ENCODE peak calls at places on chromosomes 3 and 15, in eight cellular contexts. One of them, this sample, is unnamed.

GRCh38 chr3:39651993-39652739 is 157.2 kb upstream of the MYRIP start:
- DNase-seq in AG10803: no peak
- DNase-seq in heart left ventricle: no peak
- DNase-seq in Calu3: no peak
- DNase-seq in mesothelial cell of epicardium: no peak
- DNase-seq in CD4-positive, alpha-beta T cell: no peak
- DNase-seq in prostate gland: no peak
- DNase-seq in endothelial cell: no peak
- DNase-seq in this sample: no peak

GRCh38 chr3:177185035-177185574 is 12.2 kb downstream of the TBL1XR1 start:
- DNase-seq in AG10803: no peak
- DNase-seq in heart left ventricle: no peak
- DNase-seq in Calu3: no peak
- DNase-seq in mesothelial cell of epicardium: no peak
- DNase-seq in CD4-positive, alpha-beta T cell: no peak
- DNase-seq in prostate gland: no peak
- DNase-seq in endothelial cell: no peak
- DNase-seq in this sample: no peak

GRCh38 chr15:63942486-63943365 is 103.6 kb downstream of the DAPK2 start:
- DNase-seq in AG10803: no peak
- DNase-seq in heart left ventricle: no peak
- DNase-seq in Calu3: no peak
- DNase-seq in mesothelial cell of epicardium: no peak
- DNase-seq in CD4-positive, alpha-beta T cell: no peak
- DNase-seq in prostate gland: no peak
- DNase-seq in endothelial cell: no peak
- DNase-seq in this sample: no peak

GRCh38 chr3:148439254-148439822 is 258.4 kb upstream of the AGTR1 start:
- DNase-seq in AG10803: no peak
- DNase-seq in heart left ventricle: no peak
- DNase-seq in Calu3: no peak
- DNase-seq in mesothelial cell of epicardium: no peak
- DNase-seq in CD4-positive, alpha-beta T cell: no peak
- DNase-seq in prostate gland: no peak
- DNase-seq in endothelial cell: no peak
- DNase-seq in this sample: no peak

GRCh38 chr3:53806182-53807116 is 39.8 kb downstream of the CHDH start:
- DNase-seq in AG10803: peak; percentile 87
- DNase-seq in heart left ventricle: peak; percentile 37
- DNase-seq in Calu3: peak; percentile 14
- DNase-seq in mesothelial cell of epicardium: no peak
- DNase-seq in CD4-positive, alpha-beta T cell: no peak
- DNase-seq in prostate gland: no peak
- DNase-seq in endothelial cell: no peak
- DNase-seq in this sample: no peak

GRCh38 chr3:146241523-146242240 is 9.2 kb downstream of the PLSCR4 start:
- DNase-seq in AG10803: peak; percentile 33
- DNase-seq in heart left ventricle: peak; percentile 34
- DNase-seq in Calu3: no peak
- DNase-seq in mesothelial cell of epicardium: no peak
- DNase-seq in CD4-positive, alpha-beta T cell: no peak
- DNase-seq in prostate gland: no peak
- DNase-seq in endothelial cell: no peak
- DNase-seq in this sample: no peak

GRCh38 chr3:187122261-187122660 is 17.0 kb downstream of the RPL39L start:
- DNase-seq in AG10803: no peak
- DNase-seq in heart left ventricle: no peak
- DNase-seq in Calu3: no peak
- DNase-seq in mesothelial cell of epicardium: no peak
- DNase-seq in CD4-positive, alpha-beta T cell: no peak
- DNase-seq in prostate gland: no peak
- DNase-seq in endothelial cell: no peak
- DNase-seq in this sample: no peak

GRCh38 chr15:90909976-90910375 is 6.9 kb downstream of the MAN2A2 start:
- DNase-seq in AG10803: no peak
- DNase-seq in heart left ventricle: no peak
- DNase-seq in Calu3: no peak
- DNase-seq in mesothelial cell of epicardium: no peak
- DNase-seq in CD4-positive, alpha-beta T cell: no peak
- DNase-seq in prostate gland: no peak
- DNase-seq in endothelial cell: no peak
- DNase-seq in this sample: no peak

GRCh38 chr3:134601539-134602439 is 49.0 kb downstream of the KY start:
- DNase-seq in AG10803: peak; percentile 56
- DNase-seq in heart left ventricle: no peak
- DNase-seq in Calu3: no peak
- DNase-seq in mesothelial cell of epicardium: no peak
- DNase-seq in CD4-positive, alpha-beta T cell: no peak
- DNase-seq in prostate gland: no peak
- DNase-seq in endothelial cell: peak; percentile 71
- DNase-seq in this sample: no peak

GRCh38 chr3:10189557-10190374 is 25.0 kb downstream of the IRAK2 start:
- DNase-seq in AG10803: peak; percentile 79
- DNase-seq in heart left ventricle: peak; percentile 86
- DNase-seq in Calu3: peak; percentile 86
- DNase-seq in mesothelial cell of epicardium: no peak
- DNase-seq in CD4-positive, alpha-beta T cell: peak; percentile 11
- DNase-seq in prostate gland: peak; percentile 94
- DNase-seq in endothelial cell: no peak
- DNase-seq in this sample: peak; percentile 99

GRCh38 chr15:89104172-89104564 is 15.9 kb downstream of the ABHD2 start:
- DNase-seq in AG10803: peak; percentile 43
- DNase-seq in heart left ventricle: no peak
- DNase-seq in Calu3: no peak
- DNase-seq in mesothelial cell of epicardium: no peak
- DNase-seq in CD4-positive, alpha-beta T cell: no peak
- DNase-seq in prostate gland: no peak
- DNase-seq in endothelial cell: no peak
- DNase-seq in this sample: no peak

GRCh38 chr15:39140060-39140604 is 440.7 kb upstream of the THBS1 start:
- DNase-seq in AG10803: peak; percentile 95
- DNase-seq in heart left ventricle: no peak
- DNase-seq in Calu3: no peak
- DNase-seq in mesothelial cell of epicardium: no peak
- DNase-seq in CD4-positive, alpha-beta T cell: no peak
- DNase-seq in prostate gland: no peak
- DNase-seq in endothelial cell: peak; percentile 41
- DNase-seq in this sample: peak; percentile 52

GRCh38 chr3:172323894-172324590 is 124.2 kb downstream of the GHSR start:
- DNase-seq in AG10803: peak; percentile 60
- DNase-seq in heart left ventricle: no peak
- DNase-seq in Calu3: no peak
- DNase-seq in mesothelial cell of epicardium: no peak
- DNase-seq in CD4-positive, alpha-beta T cell: no peak
- DNase-seq in prostate gland: no peak
- DNase-seq in endothelial cell: no peak
- DNase-seq in this sample: peak; percentile 66

GRCh38 chr3:167787440-167787839 is 51.9 kb downstream of the SERPINI1 start:
- DNase-seq in AG10803: no peak
- DNase-seq in heart left ventricle: no peak
- DNase-seq in Calu3: no peak
- DNase-seq in mesothelial cell of epicardium: no peak
- DNase-seq in CD4-positive, alpha-beta T cell: no peak
- DNase-seq in prostate gland: no peak
- DNase-seq in endothelial cell: no peak
- DNase-seq in this sample: no peak

GRCh38 chr3:66378256-66378655 is 122.6 kb downstream of the LRIG1 start:
- DNase-seq in AG10803: no peak
- DNase-seq in heart left ventricle: no peak
- DNase-seq in Calu3: no peak
- DNase-seq in mesothelial cell of epicardium: no peak
- DNase-seq in CD4-positive, alpha-beta T cell: peak; percentile 26
- DNase-seq in prostate gland: no peak
- DNase-seq in endothelial cell: peak; percentile 55
- DNase-seq in this sample: peak; percentile 16

GRCh38 chr15:88397506-88397905 is 69.7 kb downstream of the MRPL46 start:
- DNase-seq in AG10803: no peak
- DNase-seq in heart left ventricle: no peak
- DNase-seq in Calu3: no peak
- DNase-seq in mesothelial cell of epicardium: no peak
- DNase-seq in CD4-positive, alpha-beta T cell: no peak
- DNase-seq in prostate gland: no peak
- DNase-seq in endothelial cell: no peak
- DNase-seq in this sample: no peak

GRCh38 chr15:85168642-85169173 is 187.1 kb downstream of the PDE8A start:
- DNase-seq in AG10803: no peak
- DNase-seq in heart left ventricle: no peak
- DNase-seq in Calu3: peak; percentile 83
- DNase-seq in mesothelial cell of epicardium: no peak
- DNase-seq in CD4-positive, alpha-beta T cell: no peak
- DNase-seq in prostate gland: peak; percentile 60
- DNase-seq in endothelial cell: peak; percentile 38
- DNase-seq in this sample: peak; percentile 51

GRCh38 chr15:34217587-34218225 is 7.1 kb upstream of the EMC4 start:
- DNase-seq in AG10803: peak; percentile 51
- DNase-seq in heart left ventricle: no peak
- DNase-seq in Calu3: no peak
- DNase-seq in mesothelial cell of epicardium: no peak
- DNase-seq in CD4-positive, alpha-beta T cell: no peak
- DNase-seq in prostate gland: no peak
- DNase-seq in endothelial cell: no peak
- DNase-seq in this sample: peak; percentile 44

GRCh38 chr3:63429905-63430304 is 151.8 kb downstream of the SYNPR start:
- DNase-seq in AG10803: no peak
- DNase-seq in heart left ventricle: no peak
- DNase-seq in Calu3: no peak
- DNase-seq in mesothelial cell of epicardium: no peak
- DNase-seq in CD4-positive, alpha-beta T cell: no peak
- DNase-seq in prostate gland: no peak
- DNase-seq in endothelial cell: no peak
- DNase-seq in this sample: peak; percentile 8

GRCh38 chr3:13200951-13201350 is 127.7 kb upstream of the IQSEC1 start:
- DNase-seq in AG10803: no peak
- DNase-seq in heart left ventricle: no peak
- DNase-seq in Calu3: no peak
- DNase-seq in mesothelial cell of epicardium: no peak
- DNase-seq in CD4-positive, alpha-beta T cell: no peak
- DNase-seq in prostate gland: no peak
- DNase-seq in endothelial cell: peak; percentile 34
- DNase-seq in this sample: no peak

GRCh38 chr3:72319202-72320095 is 528.8 kb downstream of the SHQ1 start:
- DNase-seq in AG10803: peak; percentile 52
- DNase-seq in heart left ventricle: no peak
- DNase-seq in Calu3: no peak
- DNase-seq in mesothelial cell of epicardium: no peak
- DNase-seq in CD4-positive, alpha-beta T cell: no peak
- DNase-seq in prostate gland: no peak
- DNase-seq in endothelial cell: no peak
- DNase-seq in this sample: no peak

GRCh38 chr3:57680046-57680445 is 12.8 kb downstream of the DENND6A start:
- DNase-seq in AG10803: no peak
- DNase-seq in heart left ventricle: no peak
- DNase-seq in Calu3: no peak
- DNase-seq in mesothelial cell of epicardium: no peak
- DNase-seq in CD4-positive, alpha-beta T cell: no peak
- DNase-seq in prostate gland: no peak
- DNase-seq in endothelial cell: no peak
- DNase-seq in this sample: no peak

GRCh38 chr3:57683286-57683685 is 9.6 kb downstream of the DENND6A start:
- DNase-seq in AG10803: no peak
- DNase-seq in heart left ventricle: no peak
- DNase-seq in Calu3: no peak
- DNase-seq in mesothelial cell of epicardium: no peak
- DNase-seq in CD4-positive, alpha-beta T cell: no peak
- DNase-seq in prostate gland: no peak
- DNase-seq in endothelial cell: no peak
- DNase-seq in this sample: no peak

GRCh38 chr3:57681691-57682090 is 11.2 kb downstream of the DENND6A start:
- DNase-seq in AG10803: no peak
- DNase-seq in heart left ventricle: no peak
- DNase-seq in Calu3: no peak
- DNase-seq in mesothelial cell of epicardium: no peak
- DNase-seq in CD4-positive, alpha-beta T cell: no peak
- DNase-seq in prostate gland: no peak
- DNase-seq in endothelial cell: no peak
- DNase-seq in this sample: no peak

GRCh38 chr3:57682284-57682683 is 10.6 kb downstream of the DENND6A start:
- DNase-seq in AG10803: peak; percentile 24
- DNase-seq in heart left ventricle: no peak
- DNase-seq in Calu3: no peak
- DNase-seq in mesothelial cell of epicardium: no peak
- DNase-seq in CD4-positive, alpha-beta T cell: no peak
- DNase-seq in prostate gland: no peak
- DNase-seq in endothelial cell: no peak
- DNase-seq in this sample: peak; percentile 9
- TF ChIP-seq CTCF in AG10803: peak; percentile 48
- TF ChIP-seq CTCF in heart left ventricle: no peak
- TF ChIP-seq CTCF in Calu3: no peak
- TF ChIP-seq CTCF in mesothelial cell of epicardium: peak; percentile 61
- TF ChIP-seq CTCF in CD4-positive, alpha-beta T cell: no peak
- TF ChIP-seq CTCF in prostate gland: no peak
- TF ChIP-seq CTCF in endothelial cell: peak; percentile 47
- TF ChIP-seq CTCF in this sample: no peak

GRCh38 chr15:80846416-80846815 is 67.2 kb downstream of the CEMIP start:
- DNase-seq in AG10803: no peak
- DNase-seq in heart left ventricle: no peak
- DNase-seq in Calu3: no peak
- DNase-seq in mesothelial cell of epicardium: no peak
- DNase-seq in CD4-positive, alpha-beta T cell: no peak
- DNase-seq in prostate gland: no peak
- DNase-seq in endothelial cell: no peak
- DNase-seq in this sample: no peak
- TF ChIP-seq CTCF in AG10803: no peak
- TF ChIP-seq CTCF in heart left ventricle: no peak
- TF ChIP-seq CTCF in Calu3: no peak
- TF ChIP-seq CTCF in mesothelial cell of epicardium: no peak
- TF ChIP-seq CTCF in CD4-positive, alpha-beta T cell: no peak
- TF ChIP-seq CTCF in prostate gland: no peak
- TF ChIP-seq CTCF in endothelial cell: no peak
- TF ChIP-seq CTCF in this sample: no peak

DNA sequence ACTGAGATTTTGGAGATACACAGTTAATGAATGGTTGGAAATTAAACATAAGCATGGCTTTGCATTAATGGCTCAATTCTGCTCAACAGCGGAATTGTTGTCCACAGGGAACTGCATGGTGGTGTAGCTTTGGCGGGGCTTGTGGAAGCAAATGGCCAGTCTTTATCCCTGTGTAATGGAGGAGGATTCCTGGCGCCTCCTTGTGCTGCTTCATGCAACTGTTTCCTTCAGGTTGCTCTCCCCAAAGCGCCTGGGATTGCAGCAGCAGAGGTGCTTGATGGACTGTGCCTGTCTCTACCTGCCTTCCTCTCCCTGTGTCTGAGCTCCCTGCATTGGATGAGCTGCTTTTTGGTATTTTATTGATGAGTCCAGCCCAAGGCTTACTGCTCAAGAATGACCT is 72.9 kb upstream of the NDN start:
- DNase-seq in AG10803: no peak
- DNase-seq in heart left ventricle: no peak
- DNase-seq in Calu3: no peak
- DNase-seq in mesothelial cell of epicardium: no peak
- DNase-seq in CD4-positive, alpha-beta T cell: no peak
- DNase-seq in prostate gland: no peak
- DNase-seq in endothelial cell: no peak
- DNase-seq in this sample: no peak
- TF ChIP-seq CTCF in AG10803: no peak
- TF ChIP-seq CTCF in heart left ventricle: no peak
- TF ChIP-seq CTCF in Calu3: no peak
- TF ChIP-seq CTCF in mesothelial cell of epicardium: no peak
- TF ChIP-seq CTCF in CD4-positive, alpha-beta T cell: no peak
- TF ChIP-seq CTCF in prostate gland: no peak
- TF ChIP-seq CTCF in endothelial cell: no peak
- TF ChIP-seq CTCF in this sample: no peak

GRCh38 chr15:86231864-86232801 is 152.5 kb downstream of the AGBL1 start:
- DNase-seq in AG10803: peak; percentile 26
- DNase-seq in heart left ventricle: no peak
- DNase-seq in Calu3: peak; percentile 25
- DNase-seq in mesothelial cell of epicardium: no peak
- DNase-seq in CD4-positive, alpha-beta T cell: peak; percentile 6
- DNase-seq in prostate gland: peak; percentile 31
- DNase-seq in endothelial cell: peak; percentile 47
- DNase-seq in this sample: peak; percentile 57
- TF ChIP-seq CTCF in AG10803: peak; percentile 58
- TF ChIP-seq CTCF in heart left ventricle: peak; percentile 49
- TF ChIP-seq CTCF in Calu3: peak; percentile 13
- TF ChIP-seq CTCF in mesothelial cell of epicardium: peak; percentile 75
- TF ChIP-seq CTCF in CD4-positive, alpha-beta T cell: peak; percentile 59
- TF ChIP-seq CTCF in prostate gland: peak; percentile 34
- TF ChIP-seq CTCF in endothelial cell: peak; percentile 74
- TF ChIP-seq CTCF in this sample: peak; percentile 82